ENCODE peak calls at places on chromosomes 5 and 9, in six cellular contexts. B is epithelial cell of proximal tubule, A is GM03348, R is neuronal stem cell, S is bronchial epithelial cell, K is HTR-8/SVneo. Q is an unnamed sample.

GRCh38 chr9:98751210-98751609 is 42.5 kb upstream of the GABBR2 start:
- DNase-seq in B (no peak), K (no peak), R (no peak), S (no peak), A (no peak), Q (no peak)

GRCh38 chr5:181234455-181235306 is 9.0 kb downstream of the RACK1 start:
- DNase-seq in K (no peak), B (no peak), A (no peak), S (no peak), R (no peak), Q (no peak)

GRCh38 chr5:81850494-81850893 is 99.6 kb upstream of the SSBP2 start:
- DNase-seq in K (no peak), S (no peak), A (peak), R (no peak), B (no peak), Q (no peak)

GRCh38 chr5:61333351-61334223 is 1.5 kb downstream of the ZSWIM6 start:
- DNase-seq in B (no peak), R (peak), K (no peak), S (no peak), A (peak), Q (no peak)

GRCh38 chr5:36723921-36724320 is 117.5 kb downstream of the SLC1A3 start:
- DNase-seq in A (no peak), K (no peak), R (no peak), S (no peak), B (no peak), Q (no peak)

GRCh38 chr5:4058899-4059298 is 463.3 kb downstream of the IRX1 start:
- DNase-seq in K (no peak), A (no peak), R (no peak), S (no peak), B (no peak), Q (no peak)

GRCh38 chr9:114278881-114279570 is 43.9 kb upstream of the ORM1 start:
- DNase-seq in K (peak), R (no peak), A (peak), S (peak), B (no peak), Q (peak)

GRCh38 chr9:116155700-116156045 is 2.1 kb downstream of the PAPPA start:
- DNase-seq in R (no peak), B (no peak), K (no peak), A (peak), S (no peak), Q (no peak)

GRCh38 chr9:98598861-98599260 is 109.9 kb downstream of the GABBR2 start:
- DNase-seq in K (no peak), A (no peak), R (no peak), S (no peak), B (no peak), Q (no peak)

GRCh38 chr9:86545085-86545484 is 190.9 kb upstream of the TUT7 start:
- DNase-seq in R (no peak), K (no peak), A (peak), S (no peak), B (no peak), Q (no peak)